ENCODE peak calls at places on chromosomes 16 and 17, in four cellular contexts. Z is ascending aorta, W is PC-3, V is astrocyte of the spinal cord. S is an unnamed sample.

GRCh38 chr17:33291248-33292183 is 1.6 kb downstream of the ASIC2 start:
- DNase-seq in W (no peak), Z (no peak), V (peak), S (no peak)

GRCh38 chr17:21258593-21258992 is 5.4 kb upstream of the NATD1 start:
- DNase-seq in W (no peak), V (no peak), Z (no peak), S (no peak)

GRCh38 chr16:84209989-84210388 is 19.0 kb downstream of the ADAD2 start:
- DNase-seq in V (no peak), W (no peak), Z (no peak), S (no peak)

GRCh38 chr17:4551141-4551540 is 4.0 kb downstream of the MYBBP1A start:
- DNase-seq in V (no peak), Z (no peak), W (peak), S (no peak)

GRCh38 chr17:68378202-68379149 is 78.8 kb downstream of the WIPI1 start:
- DNase-seq in W (peak), Z (peak), V (peak), S (peak)

GRCh38 chr17:29019475-29020181 is 13.8 kb upstream of the SEZ6 start:
- DNase-seq in Z (no peak), W (no peak), V (no peak), S (no peak)

GRCh38 chr17:60065867-60066266 is 12.9 kb downstream of the HEATR6 start:
- DNase-seq in V (no peak), W (peak), Z (no peak), S (no peak)

GRCh38 chr16:73020409-73020884 is 27.5 kb downstream of the ZFHX3 start:
- DNase-seq in Z (no peak), V (peak), W (peak), S (no peak)

GRCh38 chr17:50906443-50906842 is 40.3 kb upstream of the TOB1 start:
- DNase-seq in W (no peak), V (no peak), Z (no peak), S (no peak)

GRCh38 chr17:82303944-82304808 is 13.2 kb downstream of the CD7 start:
- DNase-seq in Z (no peak), V (no peak), W (no peak), S (no peak)

GRCh38 chr17:55783684-55784245 is 32.9 kb downstream of the PCTP start:
- DNase-seq in Z (no peak), W (no peak), V (peak), S (no peak)

GRCh38 chr17:45029758-45030423 is 21.5 kb downstream of the DCAKD start:
- DNase-seq in W (no peak), V (no peak), Z (no peak), S (no peak)

GRCh38 chr16:25735645-25736044 is 43.9 kb downstream of the HS3ST4 start:
- DNase-seq in Z (no peak), W (no peak), V (no peak), S (no peak)

GRCh38 chr17:4365628-4366311 is 705 bp downstream of the UBE2G1 start:
- DNase-seq in Z (no peak), W (no peak), V (peak), S (no peak)

GRCh38 chr16:53257001-53257400 is 177.3 kb upstream of the RBL2 start:
- DNase-seq in W (peak), Z (no peak), V (peak), S (no peak)

GRCh38 chr17:38352245-38353083 is 820 bp downstream of the SOCS7 start:
- DNase-seq in Z (no peak), V (peak), W (peak), S (no peak)

GRCh38 chr16:27432600-27432957 is 30.6 kb downstream of the IL21R start:
- DNase-seq in V (peak), W (peak), Z (no peak), S (peak)

GRCh38 chr17:64787255-64787920 is 125.3 kb upstream of the SMURF2 start:
- DNase-seq in V (no peak), W (no peak), Z (no peak), S (no peak)

GRCh38 chr17:50148226-50149098 is 2.0 kb downstream of the PPP1R9B start:
- DNase-seq in W (peak), Z (peak), V (no peak), S (no peak)

GRCh38 chr17:27860971-27861669 is 32.0 kb downstream of the LYRM9 start:
- DNase-seq in V (no peak), Z (no peak), W (no peak), S (no peak)

GRCh38 chr16:73714976-73715375 is 581.6 kb upstream of the PSMD7 start:
- DNase-seq in V (no peak), Z (no peak), W (no peak), S (no peak)

GRCh38 chr16:4217246-4218131 is 24.4 kb downstream of the SRL start:
- DNase-seq in Z (no peak), V (peak), W (no peak), S (no peak)

GRCh38 chr16:89300976-89301360 is 83.5 kb downstream of the ZNF778 start:
- DNase-seq in V (no peak), Z (no peak), W (no peak), S (no peak)

GRCh38 chr16:24737391-24737871 is 8.0 kb downstream of the TNRC6A start:
- DNase-seq in V (peak), W (peak), Z (no peak), S (no peak)

GRCh38 chr17:34146440-34147043 is 108.5 kb upstream of the CCL2 start:
- DNase-seq in V (no peak), Z (no peak), W (peak), S (no peak)

GRCh38 chr16:67336646-67337045 is 10.0 kb downstream of the LRRC36 start:
- DNase-seq in W (no peak), Z (no peak), V (no peak), S (no peak)

GRCh38 chr16:56279132-56279531 is 87.8 kb downstream of the GNAO1 start:
- DNase-seq in V (no peak), W (peak), Z (no peak), S (no peak)

GRCh38 chr17:62910277-62910676 is 55.8 kb upstream of the TANC2 start:
- DNase-seq in Z (no peak), V (no peak), W (no peak), S (no peak)

GRCh38 chr17:30393491-30393890 is 14.8 kb downstream of the CPD start:
- DNase-seq in V (no peak), W (no peak), Z (no peak), S (no peak)

GRCh38 chr16:19785512-19786130 is 67.5 kb downstream of the IQCK start:
- DNase-seq in Z (no peak), V (peak), W (no peak), S (no peak)

GRCh38 chr16:19704321-19705130 is 13.5 kb downstream of the KNOP1 start:
- DNase-seq in V (peak), W (peak), Z (no peak), S (no peak)

GRCh38 chr17:67386965-67387551 is 10.0 kb downstream of the PITPNC1 start:
- DNase-seq in W (peak), V (peak), Z (no peak), S (no peak)

GRCh38 chr17:61926831-61927210 is 961 bp downstream of the INTS2 start:
- DNase-seq in Z (no peak), W (no peak), V (peak), S (no peak)

GRCh38 chr17:14052886-14053615 is 16.3 kb upstream of the COX10 start:
- DNase-seq in W (no peak), V (peak), Z (no peak), S (no peak)

GRCh38 chr16:51159864-51160263 is 8.8 kb upstream of the SALL1 start:
- DNase-seq in W (no peak), V (no peak), Z (no peak), S (no peak)

GRCh38 chr16:19757026-19757425 is 39.0 kb downstream of the IQCK start:
- DNase-seq in Z (no peak), V (peak), W (no peak), S (no peak)

GRCh38 chr16:51327001-51327400 is 175.9 kb upstream of the SALL1 start:
- DNase-seq in Z (no peak), V (peak), W (no peak), S (no peak)

GRCh38 chr16:55250641-55251550 is 73.1 kb upstream of the IRX6 start:
- DNase-seq in V (no peak), W (no peak), Z (no peak), S (peak)

GRCh38 chr17:50289268-50289667 is 15.0 kb downstream of the TMEM92 start:
- DNase-seq in V (no peak), Z (no peak), W (no peak), S (no peak)

GRCh38 chr17:80257716-80258213 is 2.9 kb upstream of the RNF213 start:
- DNase-seq in Z (no peak), V (no peak), W (no peak), S (no peak)

GRCh38 chr17:69466905-69467630 is 52.6 kb downstream of the MAP2K6 start:
- DNase-seq in W (peak), Z (no peak), V (peak), S (no peak)
- H3K4me3 ChIP-seq in W (no peak), Z (no peak), V (no peak), S (no peak)

GRCh38 chr17:42674755-42675347 is 1.9 kb downstream of the PLEKHH3 start:
- DNase-seq in W (no peak), V (no peak), Z (no peak), S (no peak)

GRCh38 chr17:42673885-42674754 is 2.7 kb downstream of the PLEKHH3 start:
- DNase-seq in W (no peak), V (peak), Z (no peak), S (no peak)

GRCh38 chr17:42672038-42672437 is 4.8 kb downstream of the PLEKHH3 start:
- DNase-seq in V (no peak), Z (no peak), W (no peak), S (no peak)

GRCh38 chr17:42675348-42675983 is 1.3 kb downstream of the PLEKHH3 start:
- DNase-seq in Z (no peak), W (no peak), V (no peak), S (no peak)

GRCh38 chr17:42673266-42673884 is 3.4 kb downstream of the PLEKHH3 start:
- DNase-seq in V (no peak), Z (no peak), W (no peak), S (no peak)
- H3K4me3 ChIP-seq in V (no peak), Z (peak), W (no peak), S (peak)

GRCh38 chr17:156946-157345 is 19.6 kb downstream of the SCGB1C2 start:
- DNase-seq in Z (no peak), W (no peak), V (no peak), S (no peak)
- H3K4me3 ChIP-seq in Z (no peak), W (no peak), V (no peak), S (no peak)

GRCh38 chr16:87457051-87457611 is 35.7 kb downstream of the ZCCHC14 start:
- DNase-seq in V (no peak), W (peak), Z (no peak), S (no peak)
- H3K4me3 ChIP-seq in V (no peak), W (peak), Z (no peak), S (no peak)

DNA sequence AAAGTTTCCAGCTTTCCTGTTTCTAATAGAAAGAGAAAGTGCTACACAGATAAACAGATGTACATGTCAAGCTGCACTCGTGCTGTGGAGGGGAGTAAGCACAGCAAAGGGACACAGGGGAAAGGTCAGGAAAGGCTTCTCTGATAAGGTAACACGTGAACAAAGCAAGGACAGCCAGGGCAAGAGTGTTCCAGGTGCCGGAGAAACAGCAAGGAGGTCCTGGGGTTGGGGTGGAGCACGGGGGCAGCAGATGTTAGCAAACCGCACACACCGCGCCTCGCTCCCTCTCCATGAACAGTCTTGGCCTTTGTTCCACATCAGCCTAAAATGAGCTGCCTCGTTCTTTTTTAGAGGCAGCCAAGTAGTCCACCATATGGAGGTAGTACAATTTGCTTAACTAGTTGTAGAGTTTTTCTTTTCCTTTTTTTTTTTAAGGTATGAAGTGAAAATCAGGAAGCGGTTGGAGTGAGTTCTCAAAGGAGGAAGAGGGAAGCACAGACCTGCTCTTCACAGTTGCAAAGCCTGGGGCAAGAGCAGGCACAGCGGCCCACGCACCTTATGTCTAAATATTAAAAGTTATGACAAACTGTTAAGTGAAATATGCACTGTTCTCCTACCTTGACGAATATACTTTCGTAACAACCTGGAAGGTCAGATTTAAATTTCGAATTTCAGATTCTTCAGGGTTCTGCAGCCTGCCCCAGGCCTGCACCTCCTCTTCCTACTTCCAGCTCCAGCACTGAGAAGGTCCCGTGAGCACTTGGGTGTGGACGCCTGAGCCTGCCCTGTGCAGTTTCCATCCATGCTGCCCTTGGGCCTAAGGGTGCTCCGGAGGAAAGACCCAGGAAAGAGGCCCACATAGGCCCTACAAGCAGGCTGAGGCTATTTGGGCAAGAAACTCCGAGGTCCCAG is 41.5 kb upstream of the RPH3AL start:
- DNase-seq in W (no peak), Z (no peak), V (no peak), S (no peak)
- H3K4me3 ChIP-seq in W (no peak), Z (no peak), V (no peak), S (no peak)

GRCh38 chr16:84718-85452 is 6.9 kb downstream of the MPG start:
- DNase-seq in V (peak), W (peak), Z (peak), S (no peak)
- H3K4me3 ChIP-seq in V (no peak), W (no peak), Z (no peak), S (no peak)

S was measured in vagina.